ENCODE peak calls at places on chromosomes 13 and 19, in five cellular contexts. T is cardiac muscle cell, K is mucosa of descending colon, H is foreskin fibroblast, C is LNCaP clone FGC. U is an unnamed sample.

GRCh38 chr13:114177245-114178010 is 1.6 kb upstream of the CFAP97D2 start:
- DNase-seq in K (no peak), H (peak), C (no peak), T (no peak), U (no peak)

GRCh38 chr13:103031332-103031873 is 34.8 kb downstream of the SLC10A2 start:
- DNase-seq in K (no peak), T (no peak), C (no peak), H (peak), U (no peak)

GRCh38 chr13:97999653-98000052 is 46.2 kb downstream of the IPO5 start:
- DNase-seq in K (no peak), T (no peak), H (no peak), C (no peak), U (no peak)

GRCh38 chr13:20028953-20029352 is 70.4 kb downstream of the ZMYM2 start:
- DNase-seq in H (no peak), T (no peak), K (no peak), C (no peak), U (no peak)

GRCh38 chr19:47729468-47729798 is 15.9 kb upstream of the NOP53 start:
- DNase-seq in T (no peak), K (peak), H (peak), C (no peak), U (peak)

GRCh38 chr13:76783798-76784197 is 102.4 kb downstream of the KCTD12 start:
- DNase-seq in C (peak), K (no peak), H (no peak), T (no peak), U (no peak)

GRCh38 chr13:40622761-40623160 is 43.7 kb downstream of the FOXO1 start:
- DNase-seq in H (no peak), K (no peak), C (no peak), T (no peak), U (no peak)

GRCh38 chr19:1324792-1325567 is 39.3 kb downstream of the EFNA2 start:
- DNase-seq in T (peak), C (no peak), K (no peak), H (peak), U (peak)

GRCh38 chr19:22144394-22144793 is 52.4 kb downstream of the ZNF676 start:
- DNase-seq in H (no peak), K (no peak), C (peak), T (peak), U (no peak)

GRCh38 chr19:35404879-35405622 is 34.2 kb downstream of the GPR42 start:
- DNase-seq in T (no peak), H (peak), C (no peak), K (no peak), U (peak)

GRCh38 chr13:99501952-99502310 is 659 bp downstream of the TM9SF2 start:
- DNase-seq in T (peak), K (no peak), C (no peak), H (no peak), U (no peak)

GRCh38 chr19:10353793-10354391 is 14.5 kb upstream of the ICAM3 start:
- DNase-seq in H (no peak), C (no peak), K (no peak), T (peak), U (no peak)

GRCh38 chr13:94710881-94711560 is 1.3 kb downstream of the SOX21 start:
- DNase-seq in K (no peak), T (no peak), C (no peak), H (no peak), U (no peak)

GRCh38 chr13:21061077-21061945 is at the start of gene LATS2:
- DNase-seq in C (peak), K (peak), H (peak), T (peak), U (peak)

GRCh38 chr13:40190656-40191100 is 475.8 kb downstream of the FOXO1 start:
- DNase-seq in T (peak), C (no peak), H (peak), K (peak), U (no peak)

GRCh38 chr13:20482818-20483217 is 42.8 kb downstream of the CRYL1 start:
- DNase-seq in H (no peak), K (no peak), C (no peak), T (no peak), U (no peak)

GRCh38 chr19:16268676-16269319 is 55.8 kb upstream of the KLF2 start:
- DNase-seq in K (no peak), T (no peak), C (no peak), H (no peak), U (no peak)

GRCh38 chr19:10220695-10221094 is 10.4 kb downstream of the S1PR2 start:
- DNase-seq in T (no peak), H (no peak), C (no peak), K (no peak), U (no peak)

GRCh38 chr13:33110386-33110712 is 94.1 kb downstream of the KL start:
- DNase-seq in T (no peak), K (no peak), H (no peak), C (no peak), U (no peak)

GRCh38 chr13:49776871-49777270 is 15.6 kb downstream of the KPNA3 start:
- DNase-seq in K (no peak), T (no peak), C (no peak), H (peak), U (no peak)

GRCh38 chr13:84867246-84867645 is 932.0 kb downstream of the SLITRK6 start:
- DNase-seq in H (no peak), K (no peak), C (no peak), T (no peak), U (no peak)

GRCh38 chr19:55348317-55349034 is 6.0 kb downstream of the COX6B2 start:
- DNase-seq in C (no peak), H (no peak), K (no peak), T (peak), U (no peak)

GRCh38 chr13:94335786-94336357 is 143.6 kb downstream of the DCT start:
- DNase-seq in T (no peak), H (no peak), C (no peak), K (no peak), U (no peak)

GRCh38 chr13:35599385-35599784 is 122.9 kb upstream of the MAB21L1 start:
- DNase-seq in C (no peak), K (no peak), T (peak), H (no peak), U (no peak)

GRCh38 chr13:113534236-113534860 is 43.8 kb upstream of the DCUN1D2 start:
- DNase-seq in K (no peak), H (no peak), T (no peak), C (peak), U (no peak)

GRCh38 chr19:30596813-30597399 is 224.7 kb downstream of the ZNF536 start:
- DNase-seq in T (no peak), C (no peak), K (no peak), H (no peak), U (no peak)

GRCh38 chr19:54209748-54210494 is 9.3 kb downstream of the RPS9 start:
- DNase-seq in C (peak), T (peak), H (peak), K (peak), U (peak)

GRCh38 chr19:33060586-33060985 is 4.1 kb downstream of the RHPN2 start:
- DNase-seq in C (no peak), T (no peak), H (no peak), K (no peak), U (no peak)

GRCh38 chr13:27295096-27295495 is 24.5 kb downstream of the RASL11A start:
- DNase-seq in T (no peak), H (no peak), K (no peak), C (no peak), U (no peak)

GRCh38 chr13:114142640-114143490 is 10.4 kb upstream of the RASA3 start:
- DNase-seq in T (no peak), K (peak), H (no peak), C (no peak), U (no peak)

GRCh38 chr13:24279267-24279666 is 30.1 kb upstream of the C1QTNF9 start:
- DNase-seq in H (no peak), C (no peak), K (no peak), T (no peak), U (no peak)

GRCh38 chr19:51799311-51799997 is 4.5 kb downstream of the FPR3 start:
- DNase-seq in T (no peak), H (peak), C (peak), K (peak), U (peak)

GRCh38 chr13:22009500-22009899 is 338.6 kb downstream of the FGF9 start:
- DNase-seq in C (peak), H (no peak), T (no peak), K (no peak), U (no peak)

GRCh38 chr19:16654621-16655020 is 5.3 kb downstream of the SMIM7 start:
- DNase-seq in T (no peak), H (no peak), K (no peak), C (no peak), U (no peak)

GRCh38 chr19:35639321-35639639 is 2.3 kb upstream of the ETV2 start:
- DNase-seq in C (no peak), H (no peak), T (no peak), K (no peak), U (no peak)

GRCh38 chr19:47229674-47230121 is 1.3 kb downstream of the BBC3 start:
- DNase-seq in H (no peak), T (no peak), C (no peak), K (no peak), U (no peak)

GRCh38 chr19:51903192-51903591 is 1.6 kb downstream of the ZNF649 start:
- DNase-seq in C (no peak), H (no peak), K (no peak), T (no peak), U (no peak)

GRCh38 chr19:46069841-46070341 is 29.1 kb upstream of the IGFL4 start:
- DNase-seq in K (no peak), C (no peak), T (no peak), H (peak), U (no peak)

GRCh38 chr13:31367410-31367809 is 167.6 kb downstream of the B3GLCT start:
- DNase-seq in H (no peak), C (no peak), T (no peak), K (no peak), U (no peak)
- TF ChIP-seq CTCF in H (no peak), C (peak), T (no peak), K (no peak), U (no peak)

GRCh38 chr19:18122424-18122823 is 24.8 kb downstream of the MAST3 start:
- DNase-seq in K (no peak), T (no peak), H (no peak), C (no peak), U (no peak)
- TF ChIP-seq CTCF in K (no peak), T (no peak), H (no peak), C (no peak), U (no peak)

GRCh38 chr13:110498765-110499164 is 62.8 kb downstream of the RAB20 start:
- DNase-seq in T (no peak), C (no peak), K (peak), H (no peak), U (no peak)
- TF ChIP-seq CTCF in T (no peak), C (no peak), K (no peak), H (no peak), U (no peak)

GRCh38 chr19:42356686-42357085 is 31.3 kb downstream of the MEGF8 start:
- DNase-seq in C (no peak), H (no peak), T (no peak), K (no peak), U (no peak)
- TF ChIP-seq CTCF in C (no peak), H (no peak), T (no peak), K (no peak), U (no peak)

GRCh38 chr13:43134896-43135295 is 111.5 kb downstream of the DNAJC15 start:
- DNase-seq in H (no peak), C (no peak), T (no peak), K (no peak), U (no peak)
- TF ChIP-seq CTCF in H (no peak), C (no peak), T (no peak), K (no peak), U (no peak)

GRCh38 chr19:29535984-29536508 is 10.3 kb downstream of the VSTM2B start:
- DNase-seq in T (no peak), C (no peak), H (no peak), K (no peak), U (no peak)
- TF ChIP-seq CTCF in T (no peak), C (no peak), H (no peak), K (no peak), U (no peak)

GRCh38 chr19:58475714-58476497 is at the start of gene ZNF446:
- DNase-seq in H (peak), C (peak), T (peak), K (peak), U (peak)
- TF ChIP-seq CTCF in H (no peak), C (no peak), T (no peak), K (no peak), U (no peak)

GRCh38 chr19:38391911-38392464 is 3.5 kb downstream of the SPRED3 start:
- DNase-seq in K (no peak), T (no peak), C (no peak), H (no peak), U (no peak)
- TF ChIP-seq CTCF in K (no peak), T (no peak), C (no peak), H (no peak), U (no peak)

GRCh38 chr13:96984061-96984508 is 10.2 kb downstream of the OXGR1 start:
- DNase-seq in H (no peak), C (peak), T (peak), K (peak), U (no peak)
- TF ChIP-seq CTCF in H (no peak), C (peak), T (peak), K (peak), U (no peak)